ENCODE peak calls at places on chromosome 18, in six cellular contexts. One of them, this sample, is unnamed.

GRCh38 chr18:68429809-68430208 is 285.1 kb downstream of the TMX3 start:
- DNase-seq in AG04450: no peak
- DNase-seq in H1: no peak
- DNase-seq in neural crest cell: no peak
- DNase-seq in foreskin fibroblast: peak
- DNase-seq in GM12865: no peak
- DNase-seq in this sample: no peak

GRCh38 chr18:44123743-44124142 is 556.9 kb upstream of the SETBP1 start:
- DNase-seq in AG04450: no peak
- DNase-seq in H1: no peak
- DNase-seq in neural crest cell: no peak
- DNase-seq in foreskin fibroblast: no peak
- DNase-seq in GM12865: peak
- DNase-seq in this sample: no peak

GRCh38 chr18:55515946-55516710 is 71.9 kb downstream of the TCF4 start:
- DNase-seq in AG04450: no peak
- DNase-seq in H1: no peak
- DNase-seq in neural crest cell: no peak
- DNase-seq in foreskin fibroblast: no peak
- DNase-seq in GM12865: no peak
- DNase-seq in this sample: peak

GRCh38 chr18:32328974-32329373 is 139.1 kb downstream of the MEP1B start:
- DNase-seq in AG04450: no peak
- DNase-seq in H1: no peak
- DNase-seq in neural crest cell: no peak
- DNase-seq in foreskin fibroblast: no peak
- DNase-seq in GM12865: no peak
- DNase-seq in this sample: no peak

GRCh38 chr18:37720706-37721105 is 155.1 kb upstream of the CELF4 start:
- DNase-seq in AG04450: no peak
- DNase-seq in H1: no peak
- DNase-seq in neural crest cell: no peak
- DNase-seq in foreskin fibroblast: no peak
- DNase-seq in GM12865: no peak
- DNase-seq in this sample: no peak

GRCh38 chr18:864872-865273 is 39.8 kb upstream of the ADCYAP1 start:
- DNase-seq in AG04450: peak
- DNase-seq in H1: peak
- DNase-seq in neural crest cell: peak
- DNase-seq in foreskin fibroblast: peak
- DNase-seq in GM12865: peak
- DNase-seq in this sample: peak

GRCh38 chr18:11178951-11179549 is 29.7 kb upstream of the PIEZO2 start:
- DNase-seq in AG04450: no peak
- DNase-seq in H1: no peak
- DNase-seq in neural crest cell: no peak
- DNase-seq in foreskin fibroblast: peak
- DNase-seq in GM12865: no peak
- DNase-seq in this sample: no peak

GRCh38 chr18:79679552-79680099 is at the start of gene CTDP1:
- DNase-seq in AG04450: peak
- DNase-seq in H1: peak
- DNase-seq in neural crest cell: peak
- DNase-seq in foreskin fibroblast: peak
- DNase-seq in GM12865: peak
- DNase-seq in this sample: peak

DNA sequence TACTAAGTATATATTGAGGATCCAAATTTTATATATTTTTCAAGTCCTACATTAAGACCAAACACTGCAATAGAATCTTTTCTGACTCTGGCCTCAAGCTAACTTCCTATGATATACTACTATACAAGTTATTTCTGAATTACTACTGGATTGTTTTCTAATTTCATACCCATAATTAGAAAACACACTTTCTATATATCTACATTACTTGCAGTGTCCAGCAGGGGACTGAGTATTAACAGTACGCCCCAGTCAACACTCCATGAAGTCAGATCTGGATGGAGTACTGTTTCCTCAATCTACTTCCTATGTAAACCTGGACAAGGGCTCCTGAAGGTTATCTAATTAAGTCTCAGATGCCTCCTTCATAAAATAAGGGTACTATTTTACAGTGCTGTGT is 26.5 kb downstream of the RMP24 start:
- DNase-seq in AG04450: no peak
- DNase-seq in H1: no peak
- DNase-seq in neural crest cell: no peak
- DNase-seq in foreskin fibroblast: no peak
- DNase-seq in GM12865: peak
- DNase-seq in this sample: no peak
- TF ChIP-seq CTCF in AG04450: peak
- TF ChIP-seq CTCF in H1: no peak
- TF ChIP-seq CTCF in neural crest cell: peak
- TF ChIP-seq CTCF in foreskin fibroblast: peak
- TF ChIP-seq CTCF in GM12865: peak
- TF ChIP-seq CTCF in this sample: peak

DNA sequence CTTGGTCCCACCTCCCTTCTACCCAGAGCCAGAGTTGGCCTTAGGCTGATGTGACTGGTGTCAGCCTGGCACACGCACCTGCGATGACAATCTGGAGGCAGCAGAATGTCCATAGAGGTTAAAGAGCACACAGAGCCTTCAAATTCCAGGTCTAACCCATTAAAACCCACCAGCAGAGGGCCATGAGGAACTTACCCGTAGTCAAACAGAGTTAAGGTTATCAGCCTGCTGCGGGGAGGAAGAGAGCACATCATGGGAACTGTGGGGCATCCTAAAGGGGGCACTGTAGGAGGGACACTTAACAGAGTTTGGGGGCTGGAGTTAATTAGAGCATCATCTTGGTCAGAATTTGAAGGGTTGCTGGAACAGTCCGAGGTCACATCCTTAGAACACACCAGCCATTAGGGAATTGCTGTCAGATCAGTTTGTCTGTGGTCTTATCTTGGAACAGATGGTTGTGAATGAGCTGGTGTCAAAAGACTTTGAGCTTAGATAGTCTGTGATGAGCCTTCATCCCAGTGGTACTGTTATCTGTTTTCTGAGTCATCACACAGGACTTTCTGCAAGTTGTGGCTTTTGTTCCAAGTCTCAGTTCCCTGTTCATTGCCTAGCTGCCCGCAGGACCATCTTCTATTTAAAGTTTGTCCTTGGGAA is 248.6 kb downstream of the LOXHD1 start:
- DNase-seq in AG04450: no peak
- DNase-seq in H1: no peak
- DNase-seq in neural crest cell: no peak
- DNase-seq in foreskin fibroblast: no peak
- DNase-seq in GM12865: peak
- DNase-seq in this sample: peak
- TF ChIP-seq CTCF in AG04450: peak
- TF ChIP-seq CTCF in H1: peak
- TF ChIP-seq CTCF in neural crest cell: peak
- TF ChIP-seq CTCF in foreskin fibroblast: no peak
- TF ChIP-seq CTCF in GM12865: peak
- TF ChIP-seq CTCF in this sample: peak

GRCh38 chr18:62457830-62458229 is 65.0 kb upstream of the ZCCHC2 start:
- DNase-seq in AG04450: no peak
- DNase-seq in H1: no peak
- DNase-seq in neural crest cell: no peak
- DNase-seq in foreskin fibroblast: no peak
- DNase-seq in GM12865: no peak
- DNase-seq in this sample: no peak
- TF ChIP-seq CTCF in AG04450: no peak
- TF ChIP-seq CTCF in H1: peak
- TF ChIP-seq CTCF in neural crest cell: no peak
- TF ChIP-seq CTCF in foreskin fibroblast: no peak
- TF ChIP-seq CTCF in GM12865: no peak
- TF ChIP-seq CTCF in this sample: no peak

GRCh38 chr18:24799176-24799575 is 338.7 kb downstream of the HRH4 start:
- DNase-seq in AG04450: no peak
- DNase-seq in H1: no peak
- DNase-seq in neural crest cell: no peak
- DNase-seq in foreskin fibroblast: no peak
- DNase-seq in GM12865: no peak
- DNase-seq in this sample: no peak
- TF ChIP-seq CTCF in AG04450: no peak
- TF ChIP-seq CTCF in H1: no peak
- TF ChIP-seq CTCF in neural crest cell: peak
- TF ChIP-seq CTCF in foreskin fibroblast: peak
- TF ChIP-seq CTCF in GM12865: no peak
- TF ChIP-seq CTCF in this sample: no peak

This sample was measured in brain microvascular endothelial cell.